ENCODE peak calls at places on chromosomes 12 and 14, in four cellular contexts. X is suprapubic skin, C is WTC11, U is colonic mucosa. Y is an unnamed sample.

GRCh38 chr12:93183940-93184663 is 193.6 kb upstream of the NUDT4 start:
- DNase-seq in X (no peak), C (no peak), U (no peak), Y (no peak)

GRCh38 chr12:12870454-12870853 is 20.9 kb upstream of the GPRC5A start:
- DNase-seq in X (no peak), C (no peak), U (no peak), Y (no peak)

GRCh38 chr12:57242329-57242690 is 8.7 kb downstream of the STAC3 start:
- DNase-seq in X (peak), C (no peak), U (no peak), Y (no peak)

GRCh38 chr12:18139989-18140596 is 50.1 kb upstream of the RERGL start:
- DNase-seq in X (no peak), C (no peak), U (no peak), Y (no peak)

GRCh38 chr14:78253986-78254385 is 83.8 kb downstream of the NRXN3 start:
- DNase-seq in X (no peak), C (no peak), U (no peak), Y (no peak)

GRCh38 chr12:90163975-90164374 is 455.3 kb upstream of the ATP2B1 start:
- DNase-seq in X (no peak), C (peak), U (no peak), Y (no peak)

GRCh38 chr14:103296007-103296406 is 38.0 kb upstream of the EIF5 start:
- DNase-seq in X (peak), C (no peak), U (peak), Y (no peak)

GRCh38 chr14:79549515-79549914 is 661.8 kb downstream of the DIO2 start:
- DNase-seq in X (no peak), C (no peak), U (no peak), Y (no peak)

GRCh38 chr12:69966839-69967238 is 141.8 kb downstream of the MYRFL start:
- DNase-seq in X (no peak), C (no peak), U (no peak), Y (no peak)

GRCh38 chr14:67650694-67651093 is 23.7 kb downstream of the VTI1B start:
- DNase-seq in X (no peak), C (no peak), U (no peak), Y (no peak)

GRCh38 chr14:36316131-36316530 is 4.3 kb downstream of the MBIP start:
- DNase-seq in X (no peak), C (no peak), U (no peak), Y (no peak)

GRCh38 chr14:90643982-90644510 is 172.2 kb downstream of the TTC7B start:
- DNase-seq in X (no peak), C (no peak), U (no peak), Y (no peak)

GRCh38 chr14:88203289-88203688 is 119.8 kb downstream of the KCNK10 start:
- DNase-seq in X (no peak), C (no peak), U (no peak), Y (no peak)

GRCh38 chr14:32358781-32359180 is 29.7 kb downstream of the AKAP6 start:
- DNase-seq in X (no peak), C (peak), U (no peak), Y (no peak)

GRCh38 chr12:115378296-115378695 is 694.3 kb upstream of the TBX3 start:
- DNase-seq in X (no peak), C (no peak), U (no peak), Y (no peak)

GRCh38 chr12:92183575-92183974 is 37.9 kb upstream of the BTG1 start:
- DNase-seq in X (no peak), C (no peak), U (no peak), Y (no peak)

GRCh38 chr14:55814873-55815272 is 234.9 kb downstream of the KTN1 start:
- DNase-seq in X (no peak), C (no peak), U (no peak), Y (no peak)

GRCh38 chr12:16110596-16110995 is 166.9 kb downstream of the SLC15A5 start:
- DNase-seq in X (no peak), C (no peak), U (no peak), Y (no peak)

GRCh38 chr12:16112151-16112550 is 165.3 kb downstream of the SLC15A5 start:
- DNase-seq in X (no peak), C (no peak), U (no peak), Y (no peak)

GRCh38 chr12:16118586-16118985 is 158.9 kb downstream of the SLC15A5 start:
- DNase-seq in X (no peak), C (peak), U (no peak), Y (no peak)

GRCh38 chr12:16112626-16113560 is 164.6 kb downstream of the SLC15A5 start:
- DNase-seq in X (no peak), C (peak), U (no peak), Y (no peak)
- TF ChIP-seq CTCF in X (no peak), C (no peak), U (no peak), Y (no peak)

DNA sequence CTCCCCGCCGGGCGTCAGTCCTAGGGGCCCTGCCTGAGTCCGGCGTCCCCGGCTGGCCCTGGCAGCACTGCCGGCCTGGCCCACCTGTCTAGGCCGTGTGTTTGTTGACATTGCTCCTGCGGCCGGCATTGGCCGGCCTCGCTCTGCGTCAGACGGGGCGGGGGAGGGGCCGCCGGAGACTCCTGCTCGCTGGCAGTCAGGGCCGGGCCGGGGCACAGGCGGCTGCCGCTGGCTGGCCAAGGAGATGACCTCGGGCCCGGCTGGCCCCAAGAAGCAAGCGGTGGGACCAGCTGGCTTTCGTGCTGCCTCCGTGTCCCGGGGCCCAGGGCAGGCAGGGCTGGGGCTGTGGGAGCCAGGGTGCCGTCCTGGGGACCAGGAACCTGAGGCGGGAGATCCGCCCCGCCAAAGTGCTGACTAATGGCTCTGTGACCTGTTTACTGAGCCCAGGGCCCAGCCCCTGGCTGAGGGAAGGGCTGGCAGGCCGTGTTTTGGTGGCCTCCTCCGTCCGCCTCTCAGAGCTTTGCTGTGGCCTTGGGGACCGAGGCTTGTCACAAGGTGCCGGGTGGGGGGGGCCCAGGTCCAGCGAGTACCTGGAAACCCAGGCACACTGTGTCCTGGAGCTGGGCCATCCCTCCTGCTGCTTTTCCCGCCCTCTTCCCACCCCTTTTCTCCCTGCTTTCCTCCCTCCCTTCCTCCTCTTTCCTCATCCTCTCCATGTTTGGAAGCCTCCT is 1.8 kb downstream of the ULK1 start:
- DNase-seq in X (peak), C (peak), U (peak), Y (peak)
- TF ChIP-seq CTCF in X (no peak), C (no peak), U (no peak), Y (no peak)

GRCh38 chr14:104773505-104774452 is 20.8 kb downstream of the SIVA1 start:
- DNase-seq in X (no peak), C (no peak), U (no peak), Y (no peak)
- TF ChIP-seq CTCF in X (no peak), C (no peak), U (no peak), Y (no peak)

DNA sequence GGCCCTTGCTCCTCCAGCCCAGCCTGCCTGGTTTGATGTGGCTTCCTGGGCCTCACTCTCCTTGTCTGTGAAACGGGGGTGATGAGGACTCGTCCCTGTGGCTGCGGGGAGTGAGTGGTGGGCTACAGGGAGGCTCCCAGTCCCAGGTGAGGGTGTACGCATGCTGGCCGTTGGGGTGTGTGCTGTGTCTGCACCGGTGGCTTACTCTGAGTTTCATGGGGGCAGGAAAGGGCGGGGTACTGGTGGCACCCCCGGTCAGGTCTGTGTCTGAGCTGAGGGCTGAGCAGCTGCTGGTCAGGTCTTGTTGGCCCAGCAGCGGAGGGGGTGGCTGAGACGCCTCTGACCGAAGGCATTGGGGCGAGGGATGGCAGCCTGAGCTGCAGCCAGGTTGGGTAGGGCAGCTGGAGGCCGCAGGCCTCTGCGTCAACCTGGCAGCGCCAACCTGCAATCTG is 11.2 kb downstream of the ULK1 start:
- DNase-seq in X (peak), C (no peak), U (no peak), Y (no peak)
- TF ChIP-seq CTCF in X (no peak), C (no peak), U (no peak), Y (no peak)

GRCh38 chr14:28773917-28774691 is 7.5 kb downstream of the FOXG1 start:
- DNase-seq in X (no peak), C (peak), U (no peak), Y (no peak)
- TF ChIP-seq CTCF in X (no peak), C (peak), U (no peak), Y (no peak)

GRCh38 chr12:21613931-21614330 is 9.3 kb upstream of the GYS2 start:
- DNase-seq in X (no peak), C (no peak), U (no peak), Y (no peak)
- TF ChIP-seq CTCF in X (no peak), C (no peak), U (no peak), Y (no peak)

GRCh38 chr12:27523642-27524488 is at the start of gene PPFIBP1:
- DNase-seq in X (peak), C (peak), U (peak), Y (peak)
- TF ChIP-seq CTCF in X (no peak), C (no peak), U (no peak), Y (no peak)

GRCh38 chr12:3655331-3655900 is 97.5 kb downstream of the CRACR2A start:
- DNase-seq in X (no peak), C (peak), U (no peak), Y (no peak)
- TF ChIP-seq CTCF in X (no peak), C (no peak), U (no peak), Y (no peak)

GRCh38 chr12:132476421-132476820 is 13.5 kb upstream of the FBRSL1 start:
- DNase-seq in X (no peak), C (no peak), U (no peak), Y (no peak)

GRCh38 chr12:132477703-132478432 is 12.1 kb upstream of the FBRSL1 start:
- DNase-seq in X (no peak), C (no peak), U (no peak), Y (no peak)

GRCh38 chr12:132476038-132476414 is 13.9 kb upstream of the FBRSL1 start:
- DNase-seq in X (no peak), C (no peak), U (no peak), Y (no peak)

GRCh38 chr12:132478433-132478803 is 11.5 kb upstream of the FBRSL1 start:
- DNase-seq in X (no peak), C (no peak), U (no peak), Y (no peak)

GRCh38 chr12:132477009-132477702 is 12.8 kb upstream of the FBRSL1 start:
- DNase-seq in X (no peak), C (no peak), U (no peak), Y (no peak)
- TF ChIP-seq CTCF in X (no peak), C (no peak), U (no peak), Y (no peak)

GRCh38 chr12:76879710-76880025 is 849 bp upstream of the CSRP2 start:
- DNase-seq in X (no peak), C (no peak), U (no peak), Y (no peak)
- TF ChIP-seq CTCF in X (no peak), C (no peak), U (no peak), Y (no peak)

Y was measured in activated B cell treated with CpG ODN at 0.5 μM for 24 hours.